ENCODE peak calls at places on chromosomes 5 and 9, in four cellular contexts. G is fibroblast of gingiva; K is activated CD8-positive, alpha-beta T cell treated with anti-CD3 and anti-CD28 coated beads for 36 hours; A is GM23338. W is an unnamed sample.

GRCh38 chr9:22158983-22159382 is 149.9 kb upstream of the CDKN2B start:
- DNase-seq in A (no peak), G (peak), K (no peak), W (no peak)

GRCh38 chr9:108001219-108001618 is 511.6 kb upstream of the KLF4 start:
- DNase-seq in A (no peak), K (no peak), G (no peak), W (no peak)

GRCh38 chr9:34385561-34386230 is 9.0 kb upstream of the MYORG start:
- DNase-seq in A (no peak), K (no peak), G (no peak), W (no peak)

GRCh38 chr5:151138114-151138513 is 19.5 kb downstream of the ANXA6 start:
- DNase-seq in A (no peak), K (no peak), G (no peak), W (no peak)

GRCh38 chr5:103411721-103412120 is 150.9 kb downstream of the NUDT12 start:
- DNase-seq in G (no peak), K (no peak), A (no peak), W (no peak)

GRCh38 chr5:125891326-125891725 is 531.9 kb upstream of the GRAMD2B start:
- DNase-seq in G (no peak), K (no peak), A (no peak), W (no peak)

GRCh38 chr5:140821375-140822280 is at the start of gene PCDHA5:
- DNase-seq in K (peak), A (peak), G (no peak), W (peak)

GRCh38 chr5:173988554-173989431 is at the start of gene C5orf47:
- DNase-seq in G (no peak), K (no peak), A (no peak), W (no peak)

GRCh38 chr9:107513464-107514092 is 24.0 kb upstream of the KLF4 start:
- DNase-seq in A (no peak), K (no peak), G (no peak), W (no peak)

GRCh38 chr5:159478950-159479349 is 148.7 kb upstream of the IL12B start:
- DNase-seq in G (no peak), K (peak), A (no peak), W (no peak)

GRCh38 chr9:96453625-96454024 is 3.7 kb downstream of the HABP4 start:
- DNase-seq in K (peak), A (peak), G (peak), W (peak)

GRCh38 chr5:35151151-35151920 is 79.0 kb downstream of the PRLR start:
- DNase-seq in G (peak), K (no peak), A (peak), W (no peak)

W was measured in G401.